ENCODE peak calls at places on chromosomes 5 and 9, in four cellular contexts. Z is stomach, Y is iPS-NIHi11, B is occipital lobe. M is an unnamed sample.

GRCh38 chr9:20559236-20559896 is 62.9 kb downstream of the MLLT3 start:
- DNase-seq in Z (no peak), Y (no peak), B (no peak), M (no peak)

GRCh38 chr9:112179816-112180215 is 4.7 kb upstream of the SUSD1 start:
- DNase-seq in Z (no peak), Y (no peak), B (no peak), M (no peak)

GRCh38 chr9:110753734-110754231 is 85.2 kb downstream of the MUSK start:
- DNase-seq in Z (no peak), Y (no peak), B (no peak), M (no peak)

GRCh38 chr9:89622933-89623861 is 18.4 kb downstream of the GADD45G start:
- DNase-seq in Z (peak), Y (no peak), B (no peak), M (no peak)

GRCh38 chr5:147431586-147431985 is 78.3 kb downstream of the DPYSL3 start:
- DNase-seq in Z (no peak), Y (no peak), B (no peak), M (no peak)

GRCh38 chr5:74212336-74212735 is 428.2 kb downstream of the ENC1 start:
- DNase-seq in Z (no peak), Y (peak), B (no peak), M (no peak)

GRCh38 chr5:179244051-179244450 is 101.2 kb downstream of the ADAMTS2 start:
- DNase-seq in Z (no peak), Y (no peak), B (no peak), M (no peak)

GRCh38 chr5:11172484-11172883 is 411.4 kb upstream of the DAP start:
- DNase-seq in Z (no peak), Y (no peak), B (no peak), M (no peak)

GRCh38 chr5:138955013-138955660 is 80.0 kb upstream of the LRRTM2 start:
- DNase-seq in Z (peak), Y (no peak), B (no peak), M (peak)

GRCh38 chr5:4994994-4995393 is 145.1 kb upstream of the ADAMTS16 start:
- DNase-seq in Z (no peak), Y (no peak), B (no peak), M (no peak)

GRCh38 chr9:132995906-132996305 is 17.4 kb downstream of the GFI1B start:
- DNase-seq in Z (no peak), Y (no peak), B (no peak), M (no peak)

GRCh38 chr9:93682155-93682968 is 106.0 kb downstream of the PHF2 start:
- DNase-seq in Z (peak), Y (peak), B (peak), M (peak)

GRCh38 chr5:139964994-139965565 is 78.0 kb downstream of the NRG2 start:
- DNase-seq in Z (no peak), Y (no peak), B (no peak), M (no peak)

GRCh38 chr5:169542811-169543210 is 40.8 kb upstream of the SPDL1 start:
- DNase-seq in Z (no peak), Y (no peak), B (no peak), M (no peak)

GRCh38 chr9:119761737-119762136 is 392.5 kb upstream of the BRINP1 start:
- DNase-seq in Z (no peak), Y (no peak), B (no peak), M (no peak)

GRCh38 chr9:102922526-102922925 is 72.6 kb upstream of the CYLC2 start:
- DNase-seq in Z (no peak), Y (no peak), B (no peak), M (no peak)

GRCh38 chr9:135804588-135805421 is 102.5 kb downstream of the CAMSAP1 start:
- DNase-seq in Z (no peak), Y (peak), B (no peak), M (no peak)

GRCh38 chr5:6788956-6789649 is 75.9 kb downstream of the TENT4A start:
- DNase-seq in Z (no peak), Y (peak), B (no peak), M (no peak)

GRCh38 chr9:10438955-10439354 is 173.8 kb downstream of the PTPRD start:
- DNase-seq in Z (no peak), Y (no peak), B (no peak), M (no peak)

GRCh38 chr5:61631438-61631941 is 299.4 kb downstream of the ZSWIM6 start:
- DNase-seq in Z (no peak), Y (no peak), B (peak), M (peak)

GRCh38 chr5:23631283-23632045 is 124.1 kb downstream of the PRDM9 start:
- DNase-seq in Z (no peak), Y (no peak), B (peak), M (no peak)

GRCh38 chr5:128534729-128535128 is 3.3 kb downstream of the FBN2 start:
- DNase-seq in Z (no peak), Y (no peak), B (no peak), M (no peak)

GRCh38 chr5:96677496-96677895 is 15.3 kb downstream of the CAST start:
- DNase-seq in Z (no peak), Y (no peak), B (no peak), M (no peak)

GRCh38 chr5:9582406-9582805 is 36.5 kb upstream of the SEMA5A start:
- DNase-seq in Z (no peak), Y (no peak), B (no peak), M (no peak)

GRCh38 chr9:91359734-91360470 is 1.8 kb downstream of the AUH start:
- DNase-seq in Z (no peak), Y (no peak), B (no peak), M (no peak)

GRCh38 chr9:136784249-136784996 is 6.7 kb upstream of the TMEM141 start:
- DNase-seq in Z (no peak), Y (peak), B (no peak), M (no peak)

GRCh38 chr9:15512889-15513288 is 2.1 kb upstream of the PSIP1 start:
- DNase-seq in Z (no peak), Y (peak), B (no peak), M (no peak)

GRCh38 chr5:22928821-22929482 is 75.8 kb upstream of the CDH12 start:
- DNase-seq in Z (no peak), Y (peak), B (no peak), M (no peak)

GRCh38 chr9:115614931-115615401 is 497.0 kb upstream of the TNC start:
- DNase-seq in Z (no peak), Y (no peak), B (no peak), M (no peak)

GRCh38 chr9:89835676-89836075 is 230.9 kb downstream of the GADD45G start:
- DNase-seq in Z (no peak), Y (no peak), B (no peak), M (no peak)

GRCh38 chr5:125526940-125527339 is 780.5 kb upstream of the ZNF608 start:
- DNase-seq in Z (no peak), Y (no peak), B (no peak), M (no peak)

GRCh38 chr5:129652353-129653138 is 95.3 kb upstream of the MINAR2 start:
- DNase-seq in Z (no peak), Y (no peak), B (no peak), M (no peak)

GRCh38 chr9:80792721-80793120 is 896.6 kb downstream of the TLE1 start:
- DNase-seq in Z (no peak), Y (no peak), B (no peak), M (no peak)

GRCh38 chr5:122498163-122498562 is 186.1 kb downstream of the SNCAIP start:
- DNase-seq in Z (no peak), Y (peak), B (peak), M (peak)